ENCODE peak calls at places on chromosome 17, in four cellular contexts. I is HepG2, P is GM12878, Z is K562. T is an unnamed sample.

GRCh38 chr17:34579017-34579946 is at the start of gene TMEM132E:
- DNase-seq in I (no peak), P (no peak), Z (no peak), T (peak)

GRCh38 chr17:78088529-78088928 is 40.0 kb downstream of the TMC6 start:
- DNase-seq in P (no peak), I (no peak), Z (no peak), T (no peak)

GRCh38 chr17:34974794-34975428 is 5.4 kb upstream of the LIG3 start:
- DNase-seq in Z (no peak), P (no peak), I (no peak), T (no peak)

GRCh38 chr17:76317535-76317934 is 9.5 kb upstream of the QRICH2 start:
- DNase-seq in P (no peak), Z (no peak), I (no peak), T (no peak)

GRCh38 chr17:18226284-18226945 is 980 bp downstream of the LLGL1 start:
- DNase-seq in I (no peak), P (no peak), Z (no peak), T (peak)

GRCh38 chr17:48597775-48598631 is 4.4 kb upstream of the HOXB5 start:
- DNase-seq in P (no peak), I (no peak), Z (no peak), T (no peak)

GRCh38 chr17:11628374-11628773 is 30.1 kb downstream of the DNAH9 start:
- DNase-seq in P (no peak), I (no peak), Z (no peak), T (no peak)

GRCh38 chr17:8012045-8012580 is 9.7 kb downstream of the GUCY2D start:
- DNase-seq in Z (no peak), P (no peak), I (no peak), T (no peak)

GRCh38 chr17:57852041-57852954 is 2.5 kb upstream of the MRPS23 start:
- DNase-seq in I (no peak), P (no peak), Z (no peak), T (no peak)

GRCh38 chr17:45334231-45334630 is 17.4 kb upstream of the MAP3K14 start:
- DNase-seq in I (no peak), P (no peak), Z (no peak), T (no peak)

GRCh38 chr17:77470800-77471733 is 330.3 kb downstream of the SEC14L1 start:
- DNase-seq in Z (peak), I (peak), P (no peak), T (peak)

GRCh38 chr17:42183741-42184711 is 1.2 kb downstream of the HCRT start:
- DNase-seq in Z (peak), I (peak), P (peak), T (peak)

GRCh38 chr17:43845772-43846171 is 1.2 kb upstream of the CD300LG start:
- DNase-seq in I (no peak), Z (no peak), P (no peak), T (no peak)

GRCh38 chr17:9750488-9750887 is 40.9 kb downstream of the DHRS7C start:
- DNase-seq in P (no peak), Z (no peak), I (no peak), T (no peak)

GRCh38 chr17:50790619-50791018 is 23.3 kb upstream of the ANKRD40CL start:
- DNase-seq in Z (no peak), I (no peak), P (no peak), T (no peak)

GRCh38 chr17:8799001-8799850 is at the start of gene MFSD6L:
- DNase-seq in I (no peak), P (no peak), Z (no peak), T (no peak)

GRCh38 chr17:7560172-7561027 is 1.3 kb upstream of the SENP3 start:
- DNase-seq in P (no peak), Z (peak), I (peak), T (peak)

GRCh38 chr17:77281024-77281903 is 140.5 kb downstream of the SEC14L1 start:
- DNase-seq in P (no peak), I (peak), Z (peak), T (peak)

DNA sequence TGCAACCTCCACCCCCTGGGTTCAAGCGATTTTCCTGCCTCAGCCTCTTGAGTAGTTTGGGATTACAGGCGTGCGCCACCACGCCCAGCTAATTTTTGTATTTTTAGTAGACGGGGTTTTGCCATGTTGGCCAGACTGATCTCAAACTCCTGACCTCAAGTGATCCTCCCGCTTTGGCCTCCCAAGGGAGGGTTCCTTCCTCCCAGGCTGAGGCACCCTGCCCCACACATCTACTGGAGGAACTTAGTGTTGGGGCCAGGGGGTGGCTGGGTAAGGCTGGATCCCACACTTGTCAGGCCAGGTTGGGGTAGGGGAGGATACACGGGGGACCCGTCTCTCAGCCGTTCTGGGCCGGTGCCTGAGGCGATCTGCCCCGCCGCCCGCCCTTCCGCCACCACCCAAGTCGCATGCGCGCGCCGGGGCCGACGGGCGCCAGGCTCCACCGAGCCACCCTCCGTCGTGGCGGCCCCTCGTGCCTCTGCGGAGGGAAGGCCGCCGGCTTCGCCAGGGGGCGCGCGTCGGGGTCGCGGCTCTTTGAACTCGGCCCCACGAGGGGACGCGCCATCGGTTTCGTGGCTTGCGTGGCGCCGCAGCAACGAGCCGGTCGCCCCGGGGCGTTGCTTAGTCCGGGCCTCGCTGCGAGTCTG is 15.9 kb downstream of the GRB7 start:
- DNase-seq in I (no peak), Z (peak), P (no peak), T (peak)
- TF ChIP-seq POLR2AphosphoS5 in I (no peak), Z (no peak), P (peak), T (no peak)

GRCh38 chr17:58968662-58969061 is 138.0 kb downstream of the TRIM37 start:
- DNase-seq in P (no peak), Z (no peak), I (no peak), T (no peak)
- TF ChIP-seq TAF1 in P (no peak), Z (no peak), I (no peak), T (no peak)

DNA sequence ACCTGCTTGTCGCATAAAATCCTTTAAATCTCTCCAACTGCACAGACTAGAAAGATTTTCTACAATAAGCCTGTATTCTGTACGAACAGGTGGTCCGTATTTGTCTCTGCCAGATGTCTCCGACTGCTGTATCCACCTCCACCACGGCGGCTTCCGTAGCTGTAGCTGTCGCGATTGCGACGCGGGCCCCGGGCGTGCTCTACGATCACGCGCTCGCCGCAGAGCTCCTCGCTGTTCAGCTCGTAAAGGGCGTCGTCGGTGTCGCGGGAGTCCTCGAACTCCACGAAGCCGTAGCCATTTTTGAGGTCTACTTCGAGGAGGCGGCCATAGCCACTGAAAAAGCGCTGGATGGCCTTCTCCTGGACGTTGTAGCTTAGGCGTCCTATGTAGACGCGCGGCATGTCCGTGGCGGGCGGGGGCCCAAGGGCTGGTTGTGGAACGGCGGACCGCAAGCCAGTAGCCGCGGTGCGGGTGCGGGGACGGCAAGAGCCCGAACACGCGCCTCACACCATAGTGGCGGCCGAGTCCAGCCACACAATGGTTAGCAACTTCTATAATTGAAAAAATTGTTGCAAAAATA is 36.1 kb downstream of the ZNF624 start:
- DNase-seq in Z (no peak), P (no peak), I (no peak), T (no peak)
- TF ChIP-seq MXI1 in Z (no peak), P (no peak), I (no peak), T (no peak)

GRCh38 chr17:5220074-5220473 is 14.6 kb downstream of the SCIMP start:
- DNase-seq in P (no peak), Z (no peak), I (no peak), T (no peak)

GRCh38 chr17:5226940-5227878 is 7.5 kb downstream of the SCIMP start:
- DNase-seq in P (peak), I (no peak), Z (no peak), T (no peak)

DNA sequence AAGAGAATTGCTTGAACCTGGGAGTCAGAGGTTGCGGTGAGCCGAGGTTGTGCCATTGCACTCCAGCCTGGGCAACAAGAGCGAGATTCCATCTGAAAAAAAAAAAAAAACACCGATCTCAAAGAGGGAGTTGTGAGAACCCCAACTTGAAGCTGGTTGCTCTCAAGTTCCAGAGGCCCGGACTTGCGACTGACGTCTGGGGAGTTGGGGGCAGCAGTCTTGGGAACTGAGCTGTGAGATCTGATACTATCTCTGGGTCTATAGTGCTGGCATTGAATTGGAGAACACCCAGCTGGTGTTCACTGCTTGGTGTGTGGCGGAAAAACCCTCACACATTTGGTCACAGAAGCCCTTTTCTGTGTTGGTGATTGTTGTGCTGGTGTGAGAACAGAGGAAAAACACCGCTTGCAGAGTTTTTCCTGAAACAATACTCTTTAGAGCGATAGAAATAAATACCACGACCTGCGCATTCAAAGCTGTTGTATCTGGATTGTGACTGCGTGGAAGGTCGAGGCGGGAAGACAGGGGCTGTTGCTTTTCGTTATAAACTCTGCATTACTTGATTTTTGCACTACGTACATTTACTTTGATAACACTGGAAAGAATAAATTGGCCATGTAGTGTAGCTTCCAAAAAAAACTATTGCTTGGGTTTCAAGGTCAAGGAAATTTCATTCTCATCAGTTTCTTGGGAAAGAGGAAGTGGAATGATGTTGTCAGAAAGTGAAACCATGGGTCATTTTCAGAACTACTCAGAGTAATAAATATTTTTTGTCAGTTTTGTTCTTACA is 8.8 kb downstream of the SCIMP start:
- DNase-seq in P (peak), Z (no peak), I (no peak), T (no peak)
- TF ChIP-seq POLR2AphosphoS5 in P (peak), Z (no peak), I (no peak), T (no peak)

DNA sequence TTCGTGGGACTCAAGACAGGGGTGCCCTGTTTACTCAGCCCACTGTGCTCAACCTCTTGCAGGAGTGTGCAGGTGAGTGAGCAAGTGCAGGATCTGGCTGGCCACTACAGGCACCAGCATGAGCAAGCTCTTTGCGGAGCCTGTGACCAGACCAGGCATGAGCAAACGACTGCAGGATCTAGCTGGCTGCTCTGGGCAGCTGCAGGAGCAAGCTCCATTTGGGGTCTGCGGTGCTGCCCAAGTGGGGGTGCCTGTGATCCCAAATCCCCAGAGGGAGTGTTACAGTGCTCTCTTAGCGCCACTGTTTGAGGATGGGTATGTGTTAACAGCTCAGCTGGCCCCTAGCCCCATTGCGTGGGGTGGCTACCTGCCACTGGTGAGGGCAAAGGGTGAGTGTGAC is 2.4 kb downstream of the USP6 start:
- DNase-seq in I (no peak), Z (no peak), P (no peak), T (no peak)
- TF ChIP-seq TAF1 in I (no peak), Z (no peak), P (no peak), T (no peak)

GRCh38 chr17:81057079-81057730 is 22.3 kb downstream of the BAIAP2 start:
- DNase-seq in I (no peak), P (no peak), Z (peak), T (peak)
- TF ChIP-seq MXI1 in I (no peak), P (no peak), Z (no peak), T (peak)

DNA sequence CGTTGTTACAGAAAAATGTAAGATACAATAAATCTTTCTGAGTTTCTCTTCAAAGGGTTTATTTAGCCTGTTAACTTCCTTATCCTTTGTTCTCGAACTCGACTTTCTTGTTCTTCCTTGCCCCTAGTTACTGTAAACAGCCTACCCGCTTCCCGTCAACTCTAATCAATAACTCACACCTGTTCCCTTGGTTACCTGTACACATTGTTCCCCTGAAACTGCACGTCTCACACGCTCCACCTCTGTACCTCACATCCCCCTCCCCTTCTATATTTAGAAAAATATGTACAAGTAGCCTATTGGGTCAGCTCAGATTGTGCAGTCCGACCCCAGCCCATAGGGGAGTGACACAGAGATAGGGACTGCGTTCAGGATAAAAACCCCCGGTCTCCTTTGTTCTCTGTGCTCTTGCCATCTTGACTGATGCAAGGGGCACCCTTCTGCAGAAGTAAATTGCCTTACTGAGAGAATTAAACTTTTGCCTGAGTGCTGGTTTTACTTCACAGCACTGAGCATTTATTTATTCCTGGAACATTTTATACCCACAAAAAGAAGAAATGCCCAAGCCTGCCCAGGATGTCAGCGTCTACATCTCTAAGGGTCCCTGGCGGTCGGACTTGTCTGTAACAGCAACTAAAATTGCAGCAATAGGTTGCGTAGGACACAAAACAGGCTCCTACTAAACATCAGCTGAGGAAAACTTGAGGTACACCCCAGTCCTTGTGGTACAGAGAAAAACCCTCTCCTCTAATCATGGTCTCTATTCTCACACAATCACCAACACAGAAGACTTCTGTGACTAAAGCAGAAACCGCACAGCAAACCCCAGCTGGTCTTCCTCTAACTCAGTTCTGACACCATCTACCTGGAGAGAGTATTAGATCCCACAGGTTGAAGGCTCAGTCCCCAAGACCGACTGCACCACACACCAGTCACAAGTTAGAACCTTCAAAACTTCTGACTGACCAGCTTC is 11.3 kb downstream of the WDR45B start:
- DNase-seq in I (no peak), Z (no peak), P (no peak), T (no peak)
- TF ChIP-seq POLR2AphosphoS5 in I (peak), Z (no peak), P (no peak), T (no peak)

T was measured in SK-N-SH.